ENCODE peak calls at places on chromosomes 7 and 10, in five cellular contexts. One of them, this sample, is unnamed.

GRCh38 chr7:92221766-92222165 is 23.9 kb downstream of the KRIT1 start:
- DNase-seq in K562: no peak
- DNase-seq in GM12892: no peak
- DNase-seq in HepG2: no peak
- DNase-seq in H1: no peak
- DNase-seq in this sample: no peak

GRCh38 chr7:142516038-142516501 is 233.2 kb upstream of the PRSS1 start:
- DNase-seq in H1: no peak
- DNase-seq in HepG2: peak
- DNase-seq in GM12892: no peak
- DNase-seq in K562: peak
- DNase-seq in this sample: peak

GRCh38 chr7:20030915-20031362 is 186.2 kb downstream of the MACC1 start:
- DNase-seq in K562: no peak
- DNase-seq in H1: no peak
- DNase-seq in GM12892: no peak
- DNase-seq in HepG2: no peak
- DNase-seq in this sample: no peak

GRCh38 chr7:4786015-4786414 is 10.6 kb downstream of the AP5Z1 start:
- DNase-seq in HepG2: no peak
- DNase-seq in K562: no peak
- DNase-seq in H1: no peak
- DNase-seq in GM12892: no peak
- DNase-seq in this sample: no peak

GRCh38 chr10:117320050-117320665 is 55.1 kb downstream of the PDZD8 start:
- DNase-seq in H1: no peak
- DNase-seq in K562: peak
- DNase-seq in GM12892: no peak
- DNase-seq in HepG2: peak
- DNase-seq in this sample: peak

GRCh38 chr7:2527505-2528464 is 8.2 kb downstream of the LFNG start:
- DNase-seq in H1: no peak
- DNase-seq in HepG2: peak
- DNase-seq in K562: peak
- DNase-seq in GM12892: no peak
- DNase-seq in this sample: no peak

GRCh38 chr7:91181949-91182348 is 82.3 kb upstream of the FZD1 start:
- DNase-seq in GM12892: no peak
- DNase-seq in K562: no peak
- DNase-seq in H1: no peak
- DNase-seq in HepG2: no peak
- DNase-seq in this sample: no peak

GRCh38 chr7:91034459-91035368 is 229.5 kb upstream of the FZD1 start:
- DNase-seq in GM12892: peak
- DNase-seq in HepG2: peak
- DNase-seq in K562: peak
- DNase-seq in H1: no peak
- DNase-seq in this sample: peak

GRCh38 chr7:134907000-134907399 is 79.3 kb upstream of the AGBL3 start:
- DNase-seq in GM12892: no peak
- DNase-seq in K562: no peak
- DNase-seq in HepG2: no peak
- DNase-seq in H1: no peak
- DNase-seq in this sample: no peak

GRCh38 chr10:42421812-42422211 is 216.6 kb downstream of the ZNF33B start:
- DNase-seq in GM12892: no peak
- DNase-seq in K562: no peak
- DNase-seq in HepG2: no peak
- DNase-seq in H1: no peak
- DNase-seq in this sample: no peak

GRCh38 chr10:78277734-78278404 is 244.2 kb downstream of the RPS24 start:
- DNase-seq in K562: no peak
- DNase-seq in H1: no peak
- DNase-seq in HepG2: no peak
- DNase-seq in GM12892: no peak
- DNase-seq in this sample: peak

GRCh38 chr7:49883933-49884332 is 110.5 kb downstream of the VWC2 start:
- DNase-seq in GM12892: no peak
- DNase-seq in HepG2: no peak
- DNase-seq in K562: no peak
- DNase-seq in H1: no peak
- DNase-seq in this sample: no peak

GRCh38 chr10:75889051-75889450 is 457.6 kb downstream of the LRMDA start:
- DNase-seq in GM12892: no peak
- DNase-seq in HepG2: no peak
- DNase-seq in K562: no peak
- DNase-seq in H1: no peak
- DNase-seq in this sample: no peak

GRCh38 chr7:918118-918425 is 36.4 kb downstream of the ADAP1 start:
- DNase-seq in K562: no peak
- DNase-seq in H1: no peak
- DNase-seq in HepG2: no peak
- DNase-seq in GM12892: no peak
- DNase-seq in this sample: no peak

GRCh38 chr7:915291-916218 is 38.9 kb downstream of the ADAP1 start:
- DNase-seq in K562: no peak
- DNase-seq in H1: no peak
- DNase-seq in HepG2: no peak
- DNase-seq in GM12892: no peak
- DNase-seq in this sample: no peak

GRCh38 chr7:914521-915194 is 38.3 kb downstream of the GET4 start:
- DNase-seq in H1: no peak
- DNase-seq in HepG2: no peak
- DNase-seq in GM12892: no peak
- DNase-seq in K562: no peak
- DNase-seq in this sample: no peak

GRCh38 chr7:917255-918117 is 37.0 kb downstream of the ADAP1 start:
- DNase-seq in HepG2: no peak
- DNase-seq in GM12892: no peak
- DNase-seq in K562: no peak
- DNase-seq in H1: no peak
- DNase-seq in this sample: no peak

GRCh38 chr7:916291-916941 is 38.1 kb downstream of the ADAP1 start:
- DNase-seq in GM12892: no peak
- DNase-seq in H1: no peak
- DNase-seq in K562: no peak
- DNase-seq in HepG2: no peak
- DNase-seq in this sample: peak
- TF ChIP-seq TAF1 in GM12892: no peak
- TF ChIP-seq TAF1 in H1: no peak
- TF ChIP-seq TAF1 in K562: no peak
- TF ChIP-seq TAF1 in HepG2: no peak
- TF ChIP-seq TAF1 in this sample: no peak

DNA sequence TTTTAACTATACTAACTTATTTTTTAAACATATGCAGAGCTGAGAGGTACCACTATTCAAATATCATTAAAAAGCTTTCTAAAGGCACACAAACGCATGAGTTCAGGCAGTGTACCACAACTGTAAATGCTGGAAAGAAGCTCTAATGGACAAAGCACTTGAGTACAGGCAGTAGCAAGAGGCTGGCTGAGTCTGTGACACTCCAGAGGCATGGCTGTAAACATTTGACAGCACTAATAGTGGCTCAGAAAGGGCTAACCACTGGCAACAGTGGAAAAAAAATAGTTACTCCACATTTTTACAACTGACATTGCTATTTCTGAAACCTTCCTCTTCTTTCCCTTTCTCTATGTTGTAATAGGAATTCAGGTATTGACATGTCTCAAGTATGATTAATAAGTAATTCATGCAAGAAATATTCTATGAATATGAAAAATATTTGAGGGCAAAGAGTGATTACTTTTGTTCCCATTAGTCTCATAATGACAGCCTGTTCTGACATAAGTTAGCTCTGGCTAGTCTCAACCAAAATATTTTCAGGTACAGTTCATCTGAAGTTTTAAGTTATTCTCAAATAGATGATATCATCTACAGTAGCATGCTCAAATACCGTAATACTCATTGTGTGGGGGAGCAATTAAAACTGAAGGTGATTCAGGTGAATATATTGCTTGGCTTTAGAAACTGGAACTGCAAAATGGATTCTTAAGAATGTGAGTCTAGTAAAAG is 324.0 kb upstream of the POT1 start:
- DNase-seq in K562: no peak
- DNase-seq in HepG2: no peak
- DNase-seq in H1: no peak
- DNase-seq in GM12892: no peak
- DNase-seq in this sample: no peak
- TF ChIP-seq TAF1 in K562: no peak
- TF ChIP-seq TAF1 in HepG2: no peak
- TF ChIP-seq TAF1 in H1: no peak
- TF ChIP-seq TAF1 in GM12892: no peak
- TF ChIP-seq TAF1 in this sample: no peak

DNA sequence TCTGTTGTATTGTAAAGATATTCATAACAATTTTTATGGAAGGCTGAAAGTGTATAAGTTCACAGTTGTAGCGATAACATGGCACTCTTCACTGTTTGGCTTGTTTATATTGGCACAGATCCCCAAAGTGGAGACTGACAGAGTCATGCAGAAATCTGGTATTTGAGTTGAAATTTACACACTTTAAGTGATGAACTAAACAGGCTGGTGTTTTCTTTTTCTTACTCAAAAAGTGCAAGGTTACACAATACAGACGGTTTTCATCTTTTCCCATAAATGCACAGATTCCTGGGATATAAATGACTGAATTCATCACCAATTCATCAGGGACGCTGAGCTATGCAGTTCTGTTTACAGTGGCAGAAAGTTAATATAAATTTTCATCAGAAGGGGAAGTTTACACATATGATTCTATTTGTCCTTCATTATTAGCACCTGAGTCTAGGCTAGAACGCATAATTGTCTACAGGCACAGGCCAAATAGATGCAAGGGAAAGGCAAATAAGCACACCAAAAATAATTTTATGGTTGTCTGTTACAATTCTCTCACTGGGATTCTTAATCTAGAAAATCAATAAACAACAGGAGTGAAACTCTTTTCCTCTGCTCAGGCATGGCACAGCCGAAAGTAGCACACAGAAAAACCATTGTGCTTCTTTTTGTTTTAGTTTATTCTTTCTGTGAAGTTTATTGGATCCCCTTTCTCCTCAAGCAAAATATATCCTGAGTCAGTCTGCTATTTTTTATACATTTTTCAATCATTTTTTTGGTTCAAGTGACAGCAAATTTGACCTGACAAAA is 88.0 kb downstream of the FOXP2 start:
- DNase-seq in GM12892: no peak
- DNase-seq in H1: no peak
- DNase-seq in HepG2: no peak
- DNase-seq in K562: no peak
- DNase-seq in this sample: no peak
- TF ChIP-seq TAF1 in GM12892: no peak
- TF ChIP-seq TAF1 in H1: no peak
- TF ChIP-seq TAF1 in HepG2: no peak
- TF ChIP-seq TAF1 in K562: no peak
- TF ChIP-seq TAF1 in this sample: no peak

GRCh38 chr10:60236869-60237524 is 152.7 kb downstream of the ANK3 start:
- DNase-seq in GM12892: peak
- DNase-seq in HepG2: no peak
- DNase-seq in K562: no peak
- DNase-seq in H1: no peak
- DNase-seq in this sample: peak

GRCh38 chr10:60239228-60239627 is 150.4 kb downstream of the ANK3 start:
- DNase-seq in H1: no peak
- DNase-seq in GM12892: no peak
- DNase-seq in K562: no peak
- DNase-seq in HepG2: no peak
- DNase-seq in this sample: no peak

GRCh38 chr10:60238408-60239100 is 151.1 kb downstream of the ANK3 start:
- DNase-seq in K562: peak
- DNase-seq in GM12892: peak
- DNase-seq in HepG2: no peak
- DNase-seq in H1: peak
- DNase-seq in this sample: peak

GRCh38 chr10:60235001-60235400 is 154.7 kb downstream of the ANK3 start:
- DNase-seq in K562: no peak
- DNase-seq in H1: no peak
- DNase-seq in GM12892: no peak
- DNase-seq in HepG2: no peak
- DNase-seq in this sample: no peak

GRCh38 chr10:60237977-60238376 is 151.7 kb downstream of the ANK3 start:
- DNase-seq in GM12892: no peak
- DNase-seq in K562: no peak
- DNase-seq in H1: no peak
- DNase-seq in HepG2: no peak
- DNase-seq in this sample: no peak
- TF ChIP-seq TAF1 in GM12892: no peak
- TF ChIP-seq TAF1 in K562: no peak
- TF ChIP-seq TAF1 in H1: no peak
- TF ChIP-seq TAF1 in HepG2: no peak
- TF ChIP-seq TAF1 in this sample: no peak

DNA sequence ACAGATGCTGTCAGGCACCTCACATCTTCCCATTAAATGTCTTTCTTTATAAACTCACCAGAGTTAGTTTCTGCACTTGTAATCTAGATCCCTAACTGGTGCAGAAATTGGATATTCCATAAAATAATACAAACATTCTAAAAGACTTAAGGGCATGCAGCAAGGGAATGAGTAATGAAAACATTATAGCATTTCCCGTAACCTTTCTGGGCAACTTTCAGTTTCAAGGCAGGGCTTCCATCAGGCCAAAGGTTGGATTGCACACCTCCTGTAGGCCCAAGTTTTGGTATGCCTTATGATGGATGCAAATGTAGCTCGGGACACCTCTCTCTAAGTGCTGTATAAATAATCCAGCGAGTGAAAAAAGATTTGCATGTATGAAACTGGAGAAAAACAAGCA is 129.9 kb upstream of the LYZL2 start:
- DNase-seq in HepG2: no peak
- DNase-seq in GM12892: no peak
- DNase-seq in H1: no peak
- DNase-seq in K562: no peak
- DNase-seq in this sample: no peak
- TF ChIP-seq TAF1 in HepG2: no peak
- TF ChIP-seq TAF1 in GM12892: no peak
- TF ChIP-seq TAF1 in H1: no peak
- TF ChIP-seq TAF1 in K562: no peak
- TF ChIP-seq TAF1 in this sample: no peak

This sample was measured in SK-N-SH.